ENCODE peak calls at places on chromosome 18, in six cellular contexts. F is CD8-positive, alpha-beta T cell; O is osteocyte; R is endothelial cell; Y is SK-N-SH; E is HEK293T. C is an unnamed sample.

GRCh38 chr18:31643003-31643402 is 41.4 kb downstream of the B4GALT6 start:
- DNase-seq in E (no peak), R (no peak), Y (no peak), O (no peak), F (no peak), C (no peak)

GRCh38 chr18:31498450-31499156 is 626 bp downstream of the DSG2 start:
- DNase-seq in R (no peak), F (no peak), E (peak), O (no peak), Y (no peak), C (no peak)

GRCh38 chr18:79884963-79885728 is 66.3 kb downstream of the SLC66A2 start:
- DNase-seq in Y (peak), O (no peak), E (no peak), R (no peak), F (peak), C (no peak)

GRCh38 chr18:26821181-26821580 is 44.3 kb downstream of the AQP4 start:
- DNase-seq in F (no peak), Y (no peak), R (no peak), E (no peak), O (no peak), C (no peak)

GRCh38 chr18:72107647-72108046 is 436.5 kb downstream of the CBLN2 start:
- DNase-seq in Y (no peak), E (no peak), R (no peak), F (no peak), O (no peak), C (peak)

GRCh38 chr18:47263828-47264314 is 12.4 kb upstream of the SKOR2 start:
- DNase-seq in E (no peak), O (no peak), R (no peak), Y (peak), F (no peak), C (no peak)

GRCh38 chr18:31819106-31819924 is 58.6 kb upstream of the SLC25A52 start:
- DNase-seq in Y (peak), O (no peak), R (no peak), E (peak), F (no peak), C (peak)

GRCh38 chr18:58638446-58638845 is 9.6 kb upstream of the ALPK2 start:
- DNase-seq in O (no peak), R (no peak), Y (no peak), E (no peak), F (no peak), C (no peak)

GRCh38 chr18:58335821-58336220 is 291.8 kb downstream of the NEDD4L start:
- DNase-seq in O (no peak), R (no peak), Y (peak), F (no peak), E (no peak), C (no peak)

GRCh38 chr18:11055721-11056120 is 93.6 kb downstream of the PIEZO2 start:
- DNase-seq in R (no peak), Y (no peak), F (no peak), O (no peak), E (no peak), C (no peak)

GRCh38 chr18:75205760-75206109 is 3.2 kb downstream of the PTGR3 start:
- DNase-seq in E (no peak), Y (no peak), F (no peak), O (no peak), R (no peak), C (peak)

GRCh38 chr18:29154758-29155725 is 978.1 kb upstream of the CDH2 start:
- DNase-seq in Y (no peak), R (no peak), E (no peak), O (no peak), F (no peak), C (no peak)

GRCh38 chr18:24827500-24827899 is 367.1 kb downstream of the HRH4 start:
- DNase-seq in Y (no peak), O (no peak), F (no peak), R (no peak), E (no peak), C (no peak)

GRCh38 chr18:48475635-48476549 is 62.9 kb upstream of the CTIF start:
- DNase-seq in Y (peak), E (peak), F (no peak), R (peak), O (peak), C (peak)

GRCh38 chr18:35193313-35193712 is 47.5 kb upstream of the ZNF397 start:
- DNase-seq in R (no peak), E (no peak), F (no peak), Y (no peak), O (no peak), C (no peak)

GRCh38 chr18:79608535-79608934 is 71.1 kb upstream of the CTDP1 start:
- DNase-seq in F (no peak), Y (no peak), E (no peak), R (no peak), O (no peak), C (no peak)

GRCh38 chr18:54880706-54881105 is 52.4 kb downstream of the RAB27B start:
- DNase-seq in O (no peak), E (no peak), R (no peak), Y (peak), F (no peak), C (no peak)

GRCh38 chr18:68456985-68457384 is 257.9 kb downstream of the TMX3 start:
- DNase-seq in Y (no peak), O (no peak), E (no peak), F (no peak), R (no peak), C (no peak)

GRCh38 chr18:34802938-34803337 is 92.8 kb downstream of the DTNA start:
- DNase-seq in R (no peak), O (no peak), E (no peak), F (no peak), Y (no peak), C (peak)

GRCh38 chr18:55592572-55592971 is 4.6 kb upstream of the TCF4 start:
- DNase-seq in Y (no peak), E (no peak), O (no peak), R (no peak), F (no peak), C (no peak)

GRCh38 chr18:75209952-75210261 is 690 bp upstream of the TSHZ1 start:
- DNase-seq in F (no peak), E (no peak), R (peak), O (no peak), Y (no peak), C (no peak)

GRCh38 chr18:58195278-58195721 is 151.3 kb downstream of the NEDD4L start:
- DNase-seq in O (no peak), E (no peak), F (peak), R (peak), Y (no peak), C (peak)

GRCh38 chr18:13308369-13308768 is 89.8 kb downstream of the LDLRAD4 start:
- DNase-seq in R (no peak), Y (no peak), E (no peak), F (peak), O (peak), C (no peak)

GRCh38 chr18:30406728-30407127 is 635.8 kb downstream of the DSC3 start:
- DNase-seq in R (no peak), Y (no peak), O (no peak), E (no peak), F (no peak), C (no peak)

GRCh38 chr18:48525671-48526070 is 13.2 kb upstream of the CTIF start:
- DNase-seq in R (no peak), F (no peak), O (no peak), Y (peak), E (no peak), C (no peak)

GRCh38 chr18:11995445-11996189 is 14.3 kb downstream of the IMPA2 start:
- DNase-seq in E (peak), O (no peak), Y (peak), F (peak), R (peak), C (peak)

GRCh38 chr18:70431203-70431624 is 142.4 kb downstream of the SOCS6 start:
- DNase-seq in F (no peak), Y (no peak), R (no peak), E (no peak), O (no peak), C (no peak)

GRCh38 chr18:2994603-2995432 is 18.1 kb downstream of the LPIN2 start:
- DNase-seq in F (peak), R (peak), O (no peak), Y (no peak), E (no peak), C (no peak)

GRCh38 chr18:53268455-53268854 is 928.5 kb downstream of the DCC start:
- DNase-seq in Y (no peak), E (no peak), O (no peak), R (no peak), F (no peak), C (no peak)

GRCh38 chr18:35635171-35635570 is 53.6 kb downstream of the GALNT1 start:
- DNase-seq in E (no peak), Y (peak), F (no peak), O (no peak), R (no peak), C (no peak)

GRCh38 chr18:8029061-8029460 is 461.9 kb downstream of the PTPRM start:
- DNase-seq in O (no peak), F (no peak), R (no peak), E (no peak), Y (no peak), C (no peak)

GRCh38 chr18:44979813-44980212 is 299.1 kb downstream of the SETBP1 start:
- DNase-seq in Y (no peak), E (no peak), F (no peak), O (no peak), R (no peak), C (no peak)

GRCh38 chr18:77080283-77080682 is 52.3 kb downstream of the MBP start:
- DNase-seq in R (no peak), E (no peak), O (no peak), F (no peak), Y (no peak), C (no peak)

GRCh38 chr18:13137041-13137938 is 81.3 kb upstream of the LDLRAD4 start:
- DNase-seq in F (peak), O (no peak), Y (peak), R (no peak), E (no peak), C (no peak)

GRCh38 chr18:63155910-63156773 is 163.4 kb downstream of the BCL2 start:
- DNase-seq in E (no peak), R (no peak), O (no peak), F (no peak), Y (no peak), C (no peak)

C was measured in G401.